ENCODE peak calls at places on chromosomes 6 and 20, in four cellular contexts. One of them, this sample, is unnamed.
A peak's percentile ranks its signal among the peaks of the same experiment; 100 is the strongest.

GRCh38 chr6:41705996-41706835 is 29.2 kb downstream of the TFEB start:
- DNase-seq in ascending aorta: peak; percentile 74
- DNase-seq in fibroblast of lung: peak; percentile 74
- DNase-seq in prostate gland: peak; percentile 78
- DNase-seq in this sample: peak; percentile 74

GRCh38 chr6:116500969-116501433 is 10.4 kb upstream of the CALHM5 start:
- DNase-seq in ascending aorta: no peak
- DNase-seq in fibroblast of lung: peak; percentile 17
- DNase-seq in prostate gland: no peak
- DNase-seq in this sample: peak; percentile 17

GRCh38 chr6:149065658-149066556 is 251.6 kb upstream of the TAB2 start:
- DNase-seq in ascending aorta: no peak
- DNase-seq in fibroblast of lung: no peak
- DNase-seq in prostate gland: no peak
- DNase-seq in this sample: peak; percentile 19

GRCh38 chr20:4613718-4614620 is 107.7 kb upstream of the PRND start:
- DNase-seq in ascending aorta: no peak
- DNase-seq in fibroblast of lung: peak; percentile 87
- DNase-seq in prostate gland: no peak
- DNase-seq in this sample: peak; percentile 61

GRCh38 chr6:147298461-147298860 is 94.2 kb downstream of the STXBP5 start:
- DNase-seq in ascending aorta: no peak
- DNase-seq in fibroblast of lung: peak; percentile 17
- DNase-seq in prostate gland: no peak
- DNase-seq in this sample: peak; percentile 51

GRCh38 chr6:13577926-13578325 is 3.5 kb downstream of the SIRT5 start:
- DNase-seq in ascending aorta: no peak
- DNase-seq in fibroblast of lung: no peak
- DNase-seq in prostate gland: no peak
- DNase-seq in this sample: no peak

GRCh38 chr20:49797292-49797628 is 15.4 kb upstream of the SLC9A8 start:
- DNase-seq in ascending aorta: no peak
- DNase-seq in fibroblast of lung: no peak
- DNase-seq in prostate gland: no peak
- DNase-seq in this sample: no peak

GRCh38 chr6:44237813-44238433 is 9.0 kb upstream of the HSP90AB1 start:
- DNase-seq in ascending aorta: peak; percentile 72
- DNase-seq in fibroblast of lung: peak; percentile 58
- DNase-seq in prostate gland: peak; percentile 79
- DNase-seq in this sample: peak; percentile 73

GRCh38 chr6:26118999-26119398 is 31.8 kb downstream of the HFE start:
- DNase-seq in ascending aorta: no peak
- DNase-seq in fibroblast of lung: peak; percentile 94
- DNase-seq in prostate gland: peak; percentile 43
- DNase-seq in this sample: peak; percentile 61

GRCh38 chr6:162862462-162862861 is 134.7 kb downstream of the PACRG start:
- DNase-seq in ascending aorta: no peak
- DNase-seq in fibroblast of lung: no peak
- DNase-seq in prostate gland: no peak
- DNase-seq in this sample: no peak

GRCh38 chr20:2405693-2406065 is 25.0 kb downstream of the TGM6 start:
- DNase-seq in ascending aorta: no peak
- DNase-seq in fibroblast of lung: no peak
- DNase-seq in prostate gland: no peak
- DNase-seq in this sample: no peak

GRCh38 chr20:19257865-19258264 is 45.4 kb downstream of the SLC24A3 start:
- DNase-seq in ascending aorta: no peak
- DNase-seq in fibroblast of lung: no peak
- DNase-seq in prostate gland: no peak
- DNase-seq in this sample: no peak

GRCh38 chr6:106751501-106752252 is 122.3 kb downstream of the QRSL1 start:
- DNase-seq in ascending aorta: no peak
- DNase-seq in fibroblast of lung: peak; percentile 16
- DNase-seq in prostate gland: no peak
- DNase-seq in this sample: no peak

GRCh38 chr6:90263653-90264052 is 33.0 kb downstream of the BACH2 start:
- DNase-seq in ascending aorta: no peak
- DNase-seq in fibroblast of lung: peak; percentile 95
- DNase-seq in prostate gland: no peak
- DNase-seq in this sample: no peak

GRCh38 chr6:95203153-95203754 is 374.1 kb upstream of the MANEA start:
- DNase-seq in ascending aorta: no peak
- DNase-seq in fibroblast of lung: peak; percentile 19
- DNase-seq in prostate gland: peak; percentile 7
- DNase-seq in this sample: peak; percentile 61

GRCh38 chr6:67736161-67736560 is 898.9 kb upstream of the ADGRB3 start:
- DNase-seq in ascending aorta: no peak
- DNase-seq in fibroblast of lung: peak; percentile 62
- DNase-seq in prostate gland: no peak
- DNase-seq in this sample: peak; percentile 35

GRCh38 chr6:39327516-39327915 is 5.0 kb upstream of the KCNK16 start:
- DNase-seq in ascending aorta: no peak
- DNase-seq in fibroblast of lung: no peak
- DNase-seq in prostate gland: no peak
- DNase-seq in this sample: no peak

GRCh38 chr6:158024566-158025297 is 43.1 kb downstream of the SYNJ2 start:
- DNase-seq in ascending aorta: no peak
- DNase-seq in fibroblast of lung: no peak
- DNase-seq in prostate gland: no peak
- DNase-seq in this sample: no peak

GRCh38 chr6:107736713-107737396 is 87.3 kb downstream of the SCML4 start:
- DNase-seq in ascending aorta: no peak
- DNase-seq in fibroblast of lung: no peak
- DNase-seq in prostate gland: no peak
- DNase-seq in this sample: no peak

GRCh38 chr20:63183422-63184146 is 32.3 kb downstream of the YTHDF1 start:
- DNase-seq in ascending aorta: no peak
- DNase-seq in fibroblast of lung: no peak
- DNase-seq in prostate gland: peak; percentile 23
- DNase-seq in this sample: peak; percentile 32

GRCh38 chr6:132934496-132934895 is 120.1 kb downstream of the RPS12 start:
- DNase-seq in ascending aorta: no peak
- DNase-seq in fibroblast of lung: peak; percentile 62
- DNase-seq in prostate gland: no peak
- DNase-seq in this sample: peak; percentile 5

GRCh38 chr6:35024601-35025054 is 116.5 kb downstream of the TCP11 start:
- DNase-seq in ascending aorta: no peak
- DNase-seq in fibroblast of lung: peak; percentile 70
- DNase-seq in prostate gland: no peak
- DNase-seq in this sample: peak; percentile 90

GRCh38 chr6:146985111-146985510 is 219.1 kb upstream of the STXBP5 start:
- DNase-seq in ascending aorta: no peak
- DNase-seq in fibroblast of lung: no peak
- DNase-seq in prostate gland: peak; percentile 60
- DNase-seq in this sample: no peak

GRCh38 chr6:139582956-139583355 is 208.5 kb upstream of the CITED2 start:
- DNase-seq in ascending aorta: no peak
- DNase-seq in fibroblast of lung: peak; percentile 58
- DNase-seq in prostate gland: no peak
- DNase-seq in this sample: no peak

GRCh38 chr6:36752886-36753506 is 55.4 kb downstream of the RAB44 start:
- DNase-seq in ascending aorta: no peak
- DNase-seq in fibroblast of lung: no peak
- DNase-seq in prostate gland: no peak
- DNase-seq in this sample: no peak

GRCh38 chr20:36465109-36466080 is 75.9 kb upstream of the MYL9 start:
- DNase-seq in ascending aorta: no peak
- DNase-seq in fibroblast of lung: peak; percentile 89
- DNase-seq in prostate gland: no peak
- DNase-seq in this sample: peak; percentile 57

GRCh38 chr20:19786311-19786710 is 28.3 kb downstream of the RIN2 start:
- DNase-seq in ascending aorta: no peak
- DNase-seq in fibroblast of lung: peak; percentile 98
- DNase-seq in prostate gland: no peak
- DNase-seq in this sample: peak; percentile 96

GRCh38 chr6:7505196-7505699 is 36.2 kb upstream of the DSP start:
- DNase-seq in ascending aorta: no peak
- DNase-seq in fibroblast of lung: peak; percentile 92
- DNase-seq in prostate gland: peak; percentile 58
- DNase-seq in this sample: peak; percentile 75

GRCh38 chr6:147561742-147562141 is 53.3 kb downstream of the SAMD5 start:
- DNase-seq in ascending aorta: no peak
- DNase-seq in fibroblast of lung: no peak
- DNase-seq in prostate gland: no peak
- DNase-seq in this sample: no peak

GRCh38 chr6:62345446-62345845 is 59.4 kb upstream of the KHDRBS2 start:
- DNase-seq in ascending aorta: no peak
- DNase-seq in fibroblast of lung: no peak
- DNase-seq in prostate gland: no peak
- DNase-seq in this sample: no peak

GRCh38 chr6:55836481-55836880 is 38.9 kb downstream of the BMP5 start:
- DNase-seq in ascending aorta: no peak
- DNase-seq in fibroblast of lung: no peak
- DNase-seq in prostate gland: peak; percentile 63
- DNase-seq in this sample: peak; percentile 49

GRCh38 chr6:33621396-33622388 is 570 bp downstream of the ITPR3 start:
- DNase-seq in ascending aorta: no peak
- DNase-seq in fibroblast of lung: no peak
- DNase-seq in prostate gland: peak; percentile 47
- DNase-seq in this sample: peak; percentile 57

GRCh38 chr20:50130346-50130703 is 17.4 kb upstream of the UBE2V1 start:
- DNase-seq in ascending aorta: no peak
- DNase-seq in fibroblast of lung: no peak
- DNase-seq in prostate gland: no peak
- DNase-seq in this sample: no peak

GRCh38 chr6:4973972-4974885 is 29.6 kb downstream of the RPP40 start:
- DNase-seq in ascending aorta: no peak
- DNase-seq in fibroblast of lung: peak; percentile 62
- DNase-seq in prostate gland: no peak
- DNase-seq in this sample: peak; percentile 54

GRCh38 chr20:58600756-58601155 is 50.3 kb upstream of the STX16 start:
- DNase-seq in ascending aorta: no peak
- DNase-seq in fibroblast of lung: no peak
- DNase-seq in prostate gland: no peak
- DNase-seq in this sample: no peak

GRCh38 chr20:20593447-20594170 is 118.8 kb downstream of the RALGAPA2 start:
- DNase-seq in ascending aorta: no peak
- DNase-seq in fibroblast of lung: peak; percentile 48
- DNase-seq in prostate gland: peak; percentile 13
- DNase-seq in this sample: peak; percentile 56

GRCh38 chr6:104527761-104528415 is 331.8 kb downstream of the HACE1 start:
- DNase-seq in ascending aorta: peak; percentile 9
- DNase-seq in fibroblast of lung: peak; percentile 25
- DNase-seq in prostate gland: peak; percentile 14
- DNase-seq in this sample: peak; percentile 67
- TF ChIP-seq CTCF in ascending aorta: peak; percentile 36
- TF ChIP-seq CTCF in fibroblast of lung: peak; percentile 20
- TF ChIP-seq CTCF in prostate gland: no peak
- TF ChIP-seq CTCF in this sample: peak; percentile 47

DNA sequence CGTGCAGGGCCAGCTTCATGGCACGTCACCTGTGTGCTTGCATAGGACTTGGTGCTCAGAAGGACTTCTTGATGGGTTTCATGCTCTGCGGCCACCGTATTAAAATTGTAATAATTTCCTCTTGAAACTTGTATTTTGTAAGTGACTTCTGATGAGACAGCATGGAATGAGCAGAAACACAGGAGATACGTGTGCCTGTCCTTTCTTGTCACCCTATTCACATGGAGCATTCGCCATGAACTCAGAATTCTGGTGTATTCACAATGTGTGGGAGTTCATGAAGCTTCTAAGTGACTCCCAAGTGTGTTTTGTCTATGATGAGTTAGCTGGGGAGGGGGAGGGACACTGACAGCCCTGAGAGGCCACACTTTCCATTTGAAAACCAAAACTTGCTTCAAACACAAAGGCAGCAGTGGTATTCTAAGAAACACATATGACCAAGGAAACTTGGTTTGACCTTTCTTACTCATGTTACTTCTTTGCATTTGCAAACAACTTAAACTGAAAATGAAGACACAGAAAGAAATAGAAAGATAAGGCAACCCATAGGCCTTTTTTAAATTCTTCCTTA is 92.1 kb upstream of the NEDD9 start:
- DNase-seq in ascending aorta: no peak
- DNase-seq in fibroblast of lung: no peak
- DNase-seq in prostate gland: no peak
- DNase-seq in this sample: no peak
- H3K4me3 ChIP-seq in ascending aorta: no peak overlapping the region
- H3K4me3 ChIP-seq in fibroblast of lung: no peak overlapping the region
- H3K4me3 ChIP-seq in prostate gland: no peak overlapping the region
- H3K4me3 ChIP-seq in this sample: no peak overlapping the region

GRCh38 chr6:135798751-135799515 is 52.6 kb upstream of the PDE7B start:
- DNase-seq in ascending aorta: no peak
- DNase-seq in fibroblast of lung: no peak
- DNase-seq in prostate gland: no peak
- DNase-seq in this sample: no peak
- TF ChIP-seq CTCF in ascending aorta: no peak
- TF ChIP-seq CTCF in fibroblast of lung: no peak
- TF ChIP-seq CTCF in prostate gland: no peak
- TF ChIP-seq CTCF in this sample: no peak

DNA sequence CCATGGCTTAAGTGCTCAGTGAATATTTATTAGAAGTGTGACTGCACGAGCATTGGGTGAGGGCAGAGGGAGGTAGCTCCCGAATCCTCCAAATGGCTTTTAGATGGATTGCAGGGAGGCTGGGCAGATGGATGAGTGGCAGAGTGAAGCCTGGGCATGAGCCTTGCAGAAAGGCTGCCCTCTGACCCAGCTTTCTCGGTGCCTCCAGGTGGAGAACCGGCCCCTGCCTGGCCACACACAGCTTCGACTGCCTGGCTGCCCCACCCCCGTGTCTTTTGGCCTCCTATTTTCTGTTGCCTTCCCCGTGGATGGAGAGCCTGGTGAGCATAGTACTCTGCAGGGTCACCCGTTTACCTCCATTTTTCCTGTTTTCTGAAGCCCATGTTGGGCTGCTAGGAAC is 3.4 kb downstream of the VARS2 start:
- DNase-seq in ascending aorta: no peak
- DNase-seq in fibroblast of lung: no peak
- DNase-seq in prostate gland: no peak
- DNase-seq in this sample: no peak
- H3K4me3 ChIP-seq in ascending aorta: no peak overlapping the region
- H3K4me3 ChIP-seq in fibroblast of lung: no peak overlapping the region
- H3K4me3 ChIP-seq in prostate gland: no peak overlapping the region
- H3K4me3 ChIP-seq in this sample: no peak overlapping the region

DNA sequence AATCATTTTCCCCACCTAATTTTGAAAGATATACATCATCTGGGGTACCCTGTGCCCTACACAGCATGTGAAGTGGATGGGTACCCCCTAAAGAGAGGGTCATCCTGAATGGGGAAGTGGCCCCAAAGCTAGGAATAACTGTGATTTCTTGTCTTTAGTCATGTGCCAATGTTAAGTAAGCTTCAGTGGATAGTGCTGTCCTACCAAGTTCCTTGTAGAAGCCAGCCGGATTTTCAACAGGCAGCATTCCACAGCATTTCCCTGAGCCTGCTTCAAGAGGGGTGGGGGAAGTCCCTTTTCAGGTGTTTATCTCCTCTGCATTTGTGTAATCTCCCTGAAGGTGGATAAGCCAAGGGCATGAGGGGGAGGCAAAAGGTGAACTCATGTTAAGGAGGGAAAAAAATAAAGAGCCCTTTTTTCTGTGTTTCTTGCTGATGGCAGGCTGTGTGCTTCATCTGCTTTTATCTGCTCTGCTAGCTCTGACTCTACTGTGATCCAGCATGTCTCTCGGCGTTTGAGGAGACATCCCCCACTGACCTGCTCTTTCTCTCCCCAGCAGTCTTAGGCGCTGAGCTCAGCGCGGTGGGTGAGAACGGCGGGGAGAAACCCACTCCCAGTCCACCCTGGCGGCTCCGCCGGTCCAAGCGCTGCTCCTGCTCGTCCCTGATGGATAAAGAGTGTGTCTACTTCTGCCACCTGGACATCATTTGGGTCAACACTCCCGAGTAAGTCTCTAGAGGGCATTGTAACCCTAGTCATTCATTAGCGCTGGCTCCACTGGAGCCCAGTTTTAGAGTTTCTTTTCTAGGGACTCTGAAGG is 1.8 kb downstream of the EDN1 start:
- DNase-seq in ascending aorta: no peak
- DNase-seq in fibroblast of lung: peak; percentile 49
- DNase-seq in prostate gland: no peak
- DNase-seq in this sample: peak; percentile 62
- TF ChIP-seq CTCF in ascending aorta: peak; percentile 46
- TF ChIP-seq CTCF in fibroblast of lung: peak; percentile 14
- TF ChIP-seq CTCF in prostate gland: no peak
- TF ChIP-seq CTCF in this sample: peak; percentile 27

This sample was measured in cardiac fibroblast.